ENCODE peak calls at places on chromosomes 6 and 20, in ten cellular contexts. P is ascending aorta, X is tibial nerve, J is DND-41, C is PC-3, H is IMR-90, I is MM.1S, Y is bronchial epithelial cell, Z is breast epithelium, W is heart left ventricle. M is an unnamed sample. For H3K27me3, the result is how much of the 10 kb centered on the place peaks cover.

GRCh38 chr6:157235600-157236039 is 87.7 kb downstream of the TMEM242 start:
- DNase-seq in P (peak), X (peak), J (no peak), C (no peak), H (peak), I (peak), Y (peak), Z (no peak), W (peak), M (peak)

GRCh38 chr20:51185277-51185676 is 162.4 kb upstream of the KCNG1 start:
- DNase-seq in P (no peak), X (no peak), J (no peak), C (no peak), H (no peak), I (no peak), Y (no peak), Z (no peak), W (no peak), M (no peak)

GRCh38 chr6:143549630-143550268 is 38.2 kb upstream of the FUCA2 start:
- DNase-seq in P (no peak), X (no peak), J (no peak), C (no peak), H (no peak), I (no peak), Y (peak), Z (no peak), W (no peak), M (no peak)

GRCh38 chr20:37886851-37887297 is 16.1 kb upstream of the VSTM2L start:
- DNase-seq in P (no peak), X (no peak), J (no peak), C (no peak), H (no peak), I (peak), Y (no peak), Z (no peak), W (peak), M (no peak)

GRCh38 chr20:35279533-35280174 is 1.7 kb upstream of the MMP24OS start:
- DNase-seq in P (no peak), X (no peak), J (no peak), C (no peak), H (no peak), I (no peak), Y (no peak), Z (no peak), W (no peak), M (no peak)

GRCh38 chr6:1872649-1873131 is 263.0 kb downstream of the FOXC1 start:
- DNase-seq in P (no peak), X (no peak), J (no peak), C (no peak), H (peak), I (no peak), Y (no peak), Z (no peak), W (peak), M (no peak)

GRCh38 chr6:118627724-118628123 is 23.7 kb downstream of the CEP85L start:
- DNase-seq in P (no peak), X (no peak), J (no peak), C (no peak), H (no peak), I (no peak), Y (no peak), Z (no peak), W (no peak), M (no peak)

GRCh38 chr6:465531-466348 is 74.2 kb downstream of the IRF4 start:
- DNase-seq in P (no peak), X (no peak), J (no peak), C (no peak), H (no peak), I (no peak), Y (no peak), Z (no peak), W (no peak), M (no peak)

GRCh38 chr6:22204153-22204552 is 92.7 kb downstream of the PRL start:
- DNase-seq in P (no peak), X (no peak), J (no peak), C (no peak), H (no peak), I (no peak), Y (no peak), Z (no peak), W (no peak), M (no peak)

GRCh38 chr6:42710316-42710715 is 12.1 kb downstream of the PRPH2 start:
- DNase-seq in P (no peak), X (no peak), J (no peak), C (no peak), H (peak), I (no peak), Y (no peak), Z (no peak), W (no peak), M (no peak)

GRCh38 chr20:46346770-46347169 is 38.5 kb upstream of the CDH22 start:
- DNase-seq in P (no peak), X (no peak), J (no peak), C (no peak), H (no peak), I (no peak), Y (no peak), Z (no peak), W (no peak), M (no peak)

GRCh38 chr6:61217714-61218113 is 1068.3 kb downstream of the KHDRBS2 start:
- DNase-seq in P (no peak), X (no peak), J (no peak), C (no peak), H (no peak), I (no peak), Y (no peak), Z (no peak), W (no peak), M (no peak)

GRCh38 chr20:50635676-50636600 is 55.4 kb downstream of the RIPOR3 start:
- DNase-seq in P (peak), X (peak), J (peak), C (peak), H (peak), I (peak), Y (peak), Z (no peak), W (peak), M (peak)

GRCh38 chr20:57398231-57398821 is 7.1 kb downstream of the RBM38 start:
- DNase-seq in P (peak), X (no peak), J (peak), C (no peak), H (no peak), I (peak), Y (no peak), Z (peak), W (peak), M (peak)

GRCh38 chr20:45409531-45410272 is 1.6 kb downstream of the DBNDD2 start:
- DNase-seq in P (no peak), X (no peak), J (no peak), C (no peak), H (no peak), I (no peak), Y (no peak), Z (no peak), W (peak), M (no peak)

GRCh38 chr6:108497883-108498282 is 62.8 kb upstream of the FOXO3 start:
- DNase-seq in P (no peak), X (no peak), J (peak), C (peak), H (peak), I (peak), Y (peak), Z (no peak), W (no peak), M (no peak)

GRCh38 chr6:39961178-39961577 is 26.9 kb upstream of the MOCS1 start:
- DNase-seq in P (no peak), X (no peak), J (no peak), C (no peak), H (peak), I (no peak), Y (peak), Z (no peak), W (peak), M (no peak)

GRCh38 chr6:30802731-30803130 is 58.4 kb upstream of the IER3 start:
- DNase-seq in P (no peak), X (no peak), J (no peak), C (peak), H (no peak), I (no peak), Y (no peak), Z (no peak), W (no peak), M (no peak)

GRCh38 chr6:155538708-155539107 is 83.1 kb upstream of the NOX3 start:
- DNase-seq in P (no peak), X (no peak), J (no peak), C (no peak), H (no peak), I (no peak), Y (no peak), Z (no peak), W (no peak), M (no peak)

GRCh38 chr6:13725570-13725969 is 13.9 kb upstream of the RANBP9 start:
- DNase-seq in P (peak), X (no peak), J (no peak), C (peak), H (peak), I (no peak), Y (peak), Z (peak), W (no peak), M (no peak)

GRCh38 chr6:156826290-156826955 is 49.2 kb downstream of the ARID1B start:
- DNase-seq in P (no peak), X (no peak), J (no peak), C (no peak), H (no peak), I (no peak), Y (no peak), Z (no peak), W (no peak), M (no peak)

GRCh38 chr6:170253226-170253909 is 37.5 kb downstream of the DLL1 start:
- DNase-seq in P (no peak), X (no peak), J (no peak), C (no peak), H (no peak), I (no peak), Y (no peak), Z (no peak), W (peak), M (no peak)
- H3K27me3 ChIP-seq in P (under half), X (under half), J (under half), C (under half), H (under half), I (under half), Y (under half), Z (under half), W (under half), M (under half)

GRCh38 chr6:20291764-20292227 is 79.5 kb upstream of the MBOAT1 start:
- DNase-seq in P (peak), X (peak), J (peak), C (peak), H (peak), I (peak), Y (peak), Z (peak), W (peak), M (peak)
- TF ChIP-seq CTCF in P (peak), X (peak), J (peak), C (peak), H (peak), I (peak), Y (peak), Z (peak), W (peak), M (peak)

GRCh38 chr20:63015147-63015664 is 8.4 kb upstream of the BHLHE23 start:
- DNase-seq in P (no peak), X (no peak), J (no peak), C (no peak), H (no peak), I (no peak), Y (no peak), Z (no peak), W (no peak), M (no peak)
- H3K27me3 ChIP-seq in P (under half), X (under half), J (under half), C (half or more), H (half or more), I (under half), Y (under half), Z (half or more), W (half or more), M (under half)

DNA sequence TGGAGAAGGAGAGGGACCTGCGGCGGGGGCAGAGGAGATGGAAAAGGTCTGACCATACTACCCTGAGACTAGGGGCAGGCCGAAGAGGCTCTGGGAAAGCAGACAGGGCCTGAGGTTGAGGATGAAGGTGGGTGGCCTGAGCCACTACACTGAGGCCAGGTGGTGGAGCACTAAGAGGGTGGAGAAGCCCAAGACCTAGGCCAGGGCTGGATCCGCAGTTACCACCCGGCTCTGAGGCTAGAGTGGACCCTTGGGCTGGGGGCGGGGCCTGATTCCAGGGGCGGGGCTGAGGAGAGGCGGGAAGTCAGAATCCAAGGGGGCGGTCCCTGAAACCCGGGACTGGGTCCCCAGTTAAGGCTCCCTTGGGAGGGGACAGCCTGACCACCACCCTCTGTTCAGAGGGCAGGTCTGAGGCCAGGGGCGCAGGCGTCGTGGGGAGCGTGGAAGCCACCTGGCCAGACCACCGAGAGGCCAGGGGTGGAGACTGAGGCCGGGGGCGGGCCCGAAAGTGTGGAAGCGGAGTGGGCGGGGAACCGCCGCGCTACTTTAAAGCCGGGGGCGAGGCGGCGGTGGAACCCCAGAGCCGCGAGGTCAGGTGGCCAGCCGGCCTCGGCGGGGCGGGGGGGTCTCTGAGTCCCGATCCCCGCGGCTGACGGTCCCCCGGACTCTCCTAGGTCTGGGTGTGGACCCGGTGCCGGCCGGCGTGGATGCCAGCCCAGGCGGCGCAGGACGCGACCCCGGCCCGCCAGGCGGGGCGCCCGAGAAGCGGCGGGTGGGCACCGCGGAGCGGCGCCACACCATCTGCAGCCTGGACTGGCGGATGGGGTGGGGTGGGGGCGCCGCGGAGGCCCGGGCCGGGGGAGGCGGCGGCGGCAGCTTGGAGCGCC is 8.3 kb downstream of the CCM2L start:
- DNase-seq in P (no peak), X (peak), J (no peak), C (peak), H (no peak), I (peak), Y (no peak), Z (peak), W (peak), M (peak)
- TF ChIP-seq CTCF in P (no peak), X (no peak), J (no peak), C (no peak), H (no peak), I (no peak), Y (no peak), Z (no peak), W (no peak), M (no peak)

GRCh38 chr6:150140236-150140969 is 2.4 kb upstream of the PPP1R14C start:
- DNase-seq in P (no peak), X (no peak), J (no peak), C (peak), H (no peak), I (no peak), Y (peak), Z (no peak), W (no peak), M (no peak)

GRCh38 chr6:150142657-150143501 is at the start of gene PPP1R14C:
- DNase-seq in P (no peak), X (no peak), J (no peak), C (peak), H (no peak), I (no peak), Y (peak), Z (no peak), W (peak), M (no peak)

GRCh38 chr6:150143521-150144293 is 863 bp downstream of the PPP1R14C start:
- DNase-seq in P (no peak), X (no peak), J (no peak), C (no peak), H (no peak), I (no peak), Y (no peak), Z (no peak), W (peak), M (no peak)

GRCh38 chr6:150144294-150144868 is 1.5 kb downstream of the PPP1R14C start:
- DNase-seq in P (no peak), X (no peak), J (no peak), C (peak), H (no peak), I (no peak), Y (peak), Z (no peak), W (no peak), M (no peak)

GRCh38 chr6:150142304-150142656 is 564 bp upstream of the PPP1R14C start:
- DNase-seq in P (no peak), X (no peak), J (no peak), C (peak), H (no peak), I (no peak), Y (peak), Z (peak), W (no peak), M (no peak)
- H3K27me3 ChIP-seq in P (under half), X (under half), J (under half), C (under half), H (under half), I (under half), Y (under half), Z (half or more), W (half or more), M (under half)

GRCh38 chr6:6005467-6006427 is 978 bp downstream of the NRN1 start:
- DNase-seq in P (no peak), X (no peak), J (no peak), C (no peak), H (no peak), I (no peak), Y (no peak), Z (no peak), W (no peak), M (no peak)

GRCh38 chr6:6008114-6008647 is 1.5 kb upstream of the NRN1 start:
- DNase-seq in P (no peak), X (no peak), J (no peak), C (no peak), H (no peak), I (no peak), Y (no peak), Z (no peak), W (no peak), M (no peak)

GRCh38 chr6:6008648-6009421 is 2.1 kb upstream of the NRN1 start:
- DNase-seq in P (no peak), X (peak), J (no peak), C (peak), H (no peak), I (peak), Y (no peak), Z (no peak), W (peak), M (peak)

GRCh38 chr6:6006428-6007310 is at the start of gene NRN1:
- DNase-seq in P (no peak), X (no peak), J (no peak), C (no peak), H (no peak), I (peak), Y (no peak), Z (no peak), W (no peak), M (no peak)

GRCh38 chr6:6007311-6008113 is 787 bp upstream of the NRN1 start:
- DNase-seq in P (no peak), X (no peak), J (no peak), C (no peak), H (no peak), I (peak), Y (no peak), Z (no peak), W (no peak), M (no peak)
- TF ChIP-seq CTCF in P (peak), X (peak), J (no peak), C (no peak), H (no peak), I (peak), Y (no peak), Z (no peak), W (peak), M (no peak)